ENCODE peak calls at places on chromosomes 4 and X, in eight cellular contexts. Y is osteoblast, N is right atrium auricular region, P is spleen, B is right lobe of liver, D is A549, X is stomach, K is ovary. I is an unnamed sample. For H3K9me3, the result is how much of the 10 kb centered on the place peaks cover.

GRCh38 chr4:158299459-158300007 is 89.2 kb downstream of the TMEM144 start:
- DNase-seq in P (no peak), X (no peak), D (peak), Y (no peak), B (no peak), K (no peak), N (no peak), I (no peak)

GRCh38 chr4:2177443-2178093 is 64.4 kb downstream of the HAUS3 start:
- DNase-seq in N (no peak), Y (no peak), D (no peak), K (no peak), P (no peak), X (no peak), B (no peak), I (no peak)

GRCh38 chrX:17521871-17522693 is 147.1 kb downstream of the NHS start:
- DNase-seq in Y (peak), X (no peak), B (no peak), P (no peak), K (peak), D (peak), N (no peak), I (no peak)

GRCh38 chr4:186079698-186080097 is 10.7 kb downstream of the TLR3 start:
- DNase-seq in X (no peak), B (no peak), Y (no peak), K (no peak), P (no peak), N (no peak), D (no peak), I (no peak)

GRCh38 chr4:56086561-56086960 is 137.8 kb downstream of the CEP135 start:
- DNase-seq in Y (no peak), K (no peak), P (no peak), N (no peak), D (no peak), B (no peak), X (no peak), I (no peak)

GRCh38 chr4:12439633-12440305 is 1011.1 kb upstream of the HS3ST1 start:
- DNase-seq in D (no peak), Y (no peak), B (no peak), P (no peak), N (no peak), K (no peak), X (no peak), I (no peak)

GRCh38 chr4:136691607-136692006 is 840.7 kb downstream of the PCDH18 start:
- DNase-seq in D (no peak), B (no peak), X (no peak), Y (no peak), N (no peak), K (no peak), P (no peak), I (no peak)

GRCh38 chrX:136395271-136395670 is 92.5 kb upstream of the BRS3 start:
- DNase-seq in K (no peak), P (no peak), B (no peak), Y (no peak), X (no peak), N (no peak), D (no peak), I (no peak)

GRCh38 chr4:141102367-141102766 is 30.9 kb downstream of the RNF150 start:
- DNase-seq in B (no peak), X (no peak), P (no peak), D (no peak), K (no peak), Y (peak), N (no peak), I (peak)

GRCh38 chrX:70359458-70359857 is 63.7 kb upstream of the GDPD2 start:
- DNase-seq in X (no peak), N (no peak), D (no peak), P (no peak), B (no peak), K (no peak), Y (no peak), I (no peak)

GRCh38 chr4:80619070-80619674 is 283.6 kb downstream of the CFAP299 start:
- DNase-seq in D (no peak), B (no peak), X (no peak), K (no peak), P (no peak), N (no peak), Y (no peak), I (no peak)

GRCh38 chrX:100609591-100609990 is 24.9 kb downstream of the TNMD start:
- DNase-seq in Y (no peak), B (no peak), P (no peak), D (no peak), N (no peak), X (no peak), K (no peak), I (no peak)

GRCh38 chr4:158055668-158056067 is 117.2 kb downstream of the GASK1B start:
- DNase-seq in Y (no peak), N (no peak), B (no peak), P (no peak), K (no peak), X (no peak), D (no peak), I (no peak)

GRCh38 chr4:39514888-39515401 is 12.3 kb downstream of the UGDH start:
- DNase-seq in Y (peak), P (no peak), X (peak), B (peak), D (peak), N (no peak), K (peak), I (no peak)

GRCh38 chr4:75919914-75920313 is 17.7 kb upstream of the PPEF2 start:
- DNase-seq in B (peak), N (no peak), D (no peak), Y (peak), P (no peak), K (no peak), X (no peak), I (no peak)

GRCh38 chrX:54824722-54825121 is 17.2 kb downstream of the MAGED2 start:
- DNase-seq in P (no peak), Y (no peak), K (no peak), X (no peak), N (no peak), D (no peak), B (no peak), I (no peak)

GRCh38 chr4:133059117-133059516 is 90.0 kb upstream of the PCDH10 start:
- DNase-seq in K (no peak), N (no peak), B (no peak), X (no peak), Y (no peak), P (no peak), D (no peak), I (no peak)

GRCh38 chr4:87387237-87387636 is 3.8 kb downstream of the HSD17B11 start:
- DNase-seq in X (no peak), N (no peak), Y (no peak), D (no peak), P (no peak), B (no peak), K (no peak), I (no peak)

GRCh38 chr4:59060002-59060846 is 1950.0 kb upstream of the IGFBP7 start:
- DNase-seq in X (no peak), K (no peak), P (peak), D (no peak), B (peak), Y (no peak), N (no peak), I (no peak)

DNA sequence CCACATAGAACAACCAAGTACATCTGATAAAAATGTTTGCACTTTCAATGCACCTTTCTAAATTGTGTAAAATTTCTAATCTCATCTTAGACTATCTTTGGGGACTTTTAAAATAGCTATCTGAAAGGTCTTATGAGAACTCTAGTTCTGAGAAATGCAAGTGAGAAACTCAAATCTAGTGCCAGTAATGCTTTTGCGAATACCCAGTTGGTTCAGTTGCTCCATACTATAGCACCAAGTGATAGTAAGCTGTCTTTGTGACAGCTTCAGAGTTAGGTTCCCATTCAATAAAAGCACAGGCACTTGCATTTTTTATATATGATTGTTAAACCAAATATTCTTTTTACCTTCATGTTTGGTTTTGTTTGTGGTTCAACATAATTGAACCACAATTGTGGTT is 4.5 kb upstream of the ITM2A start:
- DNase-seq in X (no peak), Y (no peak), B (no peak), D (no peak), P (no peak), K (no peak), N (no peak), I (no peak)
- H3K9me3 ChIP-seq in X (under half), Y (under half), B (under half), D (under half), P (under half), K (under half), N (under half), I (under half)

DNA sequence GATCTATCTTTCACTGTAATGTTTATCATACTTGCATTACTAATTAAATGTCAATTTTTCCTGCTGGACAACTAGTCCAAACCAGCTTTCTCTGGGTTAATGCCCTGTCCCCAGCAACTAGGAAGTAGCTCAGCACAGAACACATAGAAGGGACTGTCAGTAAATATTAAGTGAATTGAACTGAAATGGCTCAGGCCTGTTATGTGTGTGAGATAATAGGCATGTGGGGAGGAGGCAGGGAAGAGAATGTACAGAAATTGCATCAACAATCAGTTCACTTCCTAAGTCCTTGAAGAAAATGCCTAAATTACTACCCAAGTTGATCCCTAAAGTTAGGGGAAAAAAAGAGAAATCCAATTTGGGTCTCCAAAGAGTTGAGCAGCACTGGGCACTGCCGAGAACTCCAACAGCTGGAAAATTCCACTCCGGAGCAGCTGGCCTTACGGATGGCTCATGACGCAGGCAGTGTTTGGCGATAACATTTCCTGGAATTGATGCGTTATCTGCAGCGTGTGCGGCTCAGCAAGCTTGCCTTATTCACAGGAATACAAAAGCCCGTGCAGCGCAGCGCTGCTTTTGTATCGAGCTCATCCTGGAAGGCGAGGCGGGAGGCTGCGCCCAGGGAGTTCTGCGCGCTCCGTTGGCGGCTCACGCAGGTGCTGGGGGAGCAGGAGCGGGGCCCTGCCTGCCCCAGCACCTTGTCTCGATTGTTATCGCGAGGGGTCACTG is 297.3 kb upstream of the LCORL start:
- DNase-seq in B (peak), X (peak), N (peak), D (no peak), K (peak), P (no peak), Y (no peak), I (no peak)
- H3K9me3 ChIP-seq in B (under half), X (under half), N (under half), D (under half), K (under half), P (under half), Y (under half), I (under half)

GRCh38 chrX:68633981-68634380 is 13.5 kb upstream of the STARD8 start:
- DNase-seq in B (no peak), X (no peak), K (no peak), N (no peak), P (no peak), D (no peak), Y (no peak), I (no peak)
- H3K9me3 ChIP-seq in B (under half), X (under half), K (under half), N (under half), P (under half), D (under half), Y (under half), I (under half)

GRCh38 chrX:776061-776460 is 145.5 kb downstream of the SHOX start:
- DNase-seq in K (no peak), X (no peak), B (no peak), P (no peak), Y (no peak), D (no peak), N (no peak), I (no peak)
- H3K9me3 ChIP-seq in K (under half), X (under half), B (under half), P (under half), Y (under half), D (under half), N (under half), I (under half)

GRCh38 chrX:57681341-57681740 is 1.3 kb upstream of the NLRP2B start:
- DNase-seq in N (no peak), P (no peak), Y (no peak), D (no peak), K (no peak), X (no peak), B (no peak), I (no peak)
- H3K9me3 ChIP-seq in N (under half), P (under half), Y (under half), D (under half), K (under half), X (under half), B (under half), I (under half)

I was measured in SJSA1.